ENCODE peak calls at places on chromosomes 2 and 18, in five cellular contexts. T is lower leg skin, A is ecto neural progenitor cell, Z is psoas muscle, R is upper lobe of right lung. B is an unnamed sample.

GRCh38 chr18:56235061-56235772 is 403.2 kb downstream of the TXNL1 start:
- DNase-seq in T (no peak), A (no peak), Z (no peak), R (no peak), B (no peak)

GRCh38 chr2:158806941-158807340 is 11.8 kb downstream of the DAPL1 start:
- DNase-seq in T (no peak), A (no peak), Z (no peak), R (no peak), B (no peak)

GRCh38 chr2:140643761-140644187 is 1487.0 kb downstream of the LRP1B start:
- DNase-seq in T (no peak), A (no peak), Z (no peak), R (no peak), B (no peak)

GRCh38 chr2:24333019-24333540 is 27.3 kb downstream of the ITSN2 start:
- DNase-seq in T (no peak), A (no peak), Z (no peak), R (no peak), B (no peak)

GRCh38 chr18:9704233-9705118 is 3.6 kb upstream of the RAB31 start:
- DNase-seq in T (peak), A (no peak), Z (no peak), R (no peak), B (no peak)

GRCh38 chr2:9519250-9519649 is 36.4 kb downstream of the ADAM17 start:
- DNase-seq in T (no peak), A (no peak), Z (no peak), R (no peak), B (no peak)

GRCh38 chr2:140257692-140258300 is 1477.6 kb upstream of the NXPH2 start:
- DNase-seq in T (no peak), A (no peak), Z (no peak), R (no peak), B (no peak)

GRCh38 chr2:129347486-129348217 is 631.8 kb upstream of the RAB6C start:
- DNase-seq in T (no peak), A (no peak), Z (no peak), R (no peak), B (no peak)

GRCh38 chr2:30177440-30177839 is 30.6 kb downstream of the YPEL5 start:
- DNase-seq in T (no peak), A (no peak), Z (no peak), R (no peak), B (no peak)

GRCh38 chr18:13435596-13436333 is 217.2 kb downstream of the LDLRAD4 start:
- DNase-seq in T (no peak), A (no peak), Z (peak), R (no peak), B (no peak)

GRCh38 chr18:56043691-56044090 is 455.7 kb upstream of the TCF4 start:
- DNase-seq in T (no peak), A (peak), Z (no peak), R (no peak), B (no peak)

GRCh38 chr2:239296020-239296932 is 104.5 kb downstream of the HDAC4 start:
- DNase-seq in T (peak), A (no peak), Z (no peak), R (peak), B (peak)

GRCh38 chr2:75603477-75603876 is 42.7 kb upstream of the EVA1A start:
- DNase-seq in T (no peak), A (no peak), Z (no peak), R (no peak), B (no peak)

GRCh38 chr2:240947607-240948006 is 41.5 kb downstream of the CROCC2 start:
- DNase-seq in T (peak), A (no peak), Z (no peak), R (no peak), B (no peak)